ENCODE peak calls at places on chromosomes 12 and 14, in five cellular contexts. U is activated CD8-positive, alpha-beta memory T cell treated with anti-CD3 and anti-CD28 coated beads, Interleukin-2, amount 50 U/mL, for 48 hours; E is stimulated activated CD8-positive, alpha-beta memory T cell treated with anti-CD3 and anti-CD28 coated beads, Interleukin-15, amount 100 ng/mL, for 4 hours; L is activated gamma-delta T cell; T is NCI-H1105 treated with DMSO at 0.1 percent for 48 hours. Z is an unnamed sample.

GRCh38 chr14:90408713-90409112 is 11.9 kb downstream of the CALM1 start:
- DNase-seq in U (no peak), E (no peak), L (no peak), T (no peak), Z (no peak)

GRCh38 chr12:46774011-46774633 is 51.7 kb downstream of the SLC38A4 start:
- DNase-seq in U (no peak), E (no peak), L (no peak), T (no peak), Z (no peak)

GRCh38 chr14:51792819-51793218 is 67.6 kb upstream of the GNG2 start:
- DNase-seq in U (no peak), E (no peak), L (no peak), T (peak; percentile 31), Z (no peak)

GRCh38 chr12:632102-632696 is 31.0 kb downstream of the NINJ2 start:
- DNase-seq in U (no peak), E (no peak), L (no peak), T (no peak), Z (no peak)

GRCh38 chr12:69649529-69649928 is 38.8 kb upstream of the LRRC10 start:
- DNase-seq in U (no peak), E (no peak), L (no peak), T (no peak), Z (no peak)

GRCh38 chr12:113684053-113684907 is 212.6 kb upstream of the LHX5 start:
- DNase-seq in U (no peak), E (no peak), L (no peak), T (peak; percentile 4), Z (no peak)

GRCh38 chr12:125013816-125014442 is 20.5 kb downstream of the BRI3BP start:
- DNase-seq in U (no peak), E (no peak), L (no peak), T (no peak), Z (no peak)

GRCh38 chr12:58918475-58918874 is 1.8 kb downstream of the LRIG3 start:
- DNase-seq in U (no peak), E (no peak), L (no peak), T (peak; percentile 4), Z (no peak)

GRCh38 chr14:32109676-32110075 is 32.6 kb downstream of the ARHGAP5 start:
- DNase-seq in U (no peak), E (no peak), L (no peak), T (no peak), Z (no peak)

GRCh38 chr14:96079066-96079465 is 39.9 kb downstream of the C14orf132 start:
- DNase-seq in U (no peak), E (no peak), L (no peak), T (no peak), Z (no peak)

GRCh38 chr12:125185740-125186470 is 120.7 kb downstream of the AACS start:
- DNase-seq in U (peak; percentile 69), E (no peak), L (no peak), T (peak; percentile 58), Z (peak; percentile 83)

GRCh38 chr14:96682401-96682800 is 114.8 kb upstream of the VRK1 start:
- DNase-seq in U (no peak), E (no peak), L (no peak), T (no peak), Z (no peak)

GRCh38 chr12:55692631-55693322 is 14.9 kb downstream of the ITGA7 start:
- DNase-seq in U (peak; percentile 28), E (no peak), L (no peak), T (no peak), Z (no peak)

GRCh38 chr12:6367065-6367968 is 8.0 kb downstream of the SCNN1A start:
- DNase-seq in U (no peak), E (no peak), L (no peak), T (no peak), Z (no peak)

GRCh38 chr12:111444706-111445310 is 39.1 kb downstream of the SH2B3 start:
- DNase-seq in U (peak; percentile 88), E (peak; percentile 57), L (peak; percentile 43), T (no peak), Z (peak; percentile 65)

GRCh38 chr12:92476844-92477243 is 225.9 kb upstream of the PLEKHG7 start:
- DNase-seq in U (no peak), E (no peak), L (no peak), T (no peak), Z (no peak)

GRCh38 chr12:108854453-108855283 is 2.7 kb downstream of the SSH1 start:
- DNase-seq in U (no peak), E (no peak), L (no peak), T (no peak), Z (no peak)

GRCh38 chr14:75295061-75295461 is 16.4 kb downstream of the FOS start:
- DNase-seq in U (peak; percentile 69), E (no peak), L (no peak), T (no peak), Z (no peak)

GRCh38 chr12:43551971-43552559 is at the start of gene ADAMTS20:
- DNase-seq in U (no peak), E (no peak), L (no peak), T (no peak), Z (peak; percentile 81)

GRCh38 chr12:106245767-106246166 is 2.1 kb downstream of the CKAP4 start:
- DNase-seq in U (no peak), E (no peak), L (no peak), T (no peak), Z (no peak)

GRCh38 chr12:26845057-26845666 is 12.2 kb upstream of the ITPR2 start:
- DNase-seq in U (no peak), E (no peak), L (no peak), T (no peak), Z (no peak)

GRCh38 chr14:99164712-99165111 is 107.3 kb downstream of the BCL11B start:
- DNase-seq in U (peak; percentile 41), E (no peak), L (no peak), T (peak; percentile 96), Z (no peak)

GRCh38 chr12:599756-600155 is 63.5 kb downstream of the NINJ2 start:
- DNase-seq in U (no peak), E (no peak), L (no peak), T (no peak), Z (no peak)

GRCh38 chr12:96912261-96912660 is 5.2 kb downstream of the NEDD1 start:
- DNase-seq in U (no peak), E (no peak), L (no peak), T (no peak), Z (no peak)

GRCh38 chr14:89669209-89669608 is 252.2 kb upstream of the FOXN3 start:
- DNase-seq in U (peak; percentile 67), E (no peak), L (no peak), T (no peak), Z (no peak)

GRCh38 chr12:124607681-124608425 is 40.4 kb upstream of the NCOR2 start:
- DNase-seq in U (no peak), E (no peak), L (no peak), T (no peak), Z (no peak)

GRCh38 chr14:69643430-69644200 is 32.2 kb downstream of the SUSD6 start:
- DNase-seq in U (peak; percentile 70), E (peak; percentile 47), L (no peak), T (peak; percentile 98), Z (no peak)

GRCh38 chr14:104830781-104831180 is 29.9 kb downstream of the ZBTB42 start:
- DNase-seq in U (no peak), E (no peak), L (no peak), T (no peak), Z (no peak)

GRCh38 chr12:113990548-113991223 is 24.6 kb upstream of the RBM19 start:
- DNase-seq in U (no peak), E (no peak), L (no peak), T (no peak), Z (no peak)

GRCh38 chr14:64502476-64503183 is 1.0 kb downstream of the ZBTB25 start:
- DNase-seq in U (no peak), E (no peak), L (no peak), T (peak; percentile 23), Z (no peak)

GRCh38 chr14:48398675-48399282 is 723.4 kb upstream of the MDGA2 start:
- DNase-seq in U (no peak), E (no peak), L (no peak), T (peak; percentile 69), Z (no peak)

GRCh38 chr14:35351497-35351896 is 53.1 kb downstream of the NFKBIA start:
- DNase-seq in U (no peak), E (no peak), L (no peak), T (no peak), Z (no peak)

GRCh38 chr14:73785834-73786631 is 65.6 kb upstream of the PTGR2 start:
- DNase-seq in U (peak; percentile 83), E (no peak), L (peak; percentile 48), T (no peak), Z (peak; percentile 77)